ENCODE peak calls at places on chromosomes 12 and 14, in six cellular contexts. L is activated naive CD4-positive, alpha-beta T cell treated with anti-CD3 and anti-CD28 coated beads, Interleukin-2, amount 10 ng/mL, durations not matched to agents 7 days and 5 days; Q is stimulated activated CD4-positive, alpha-beta T cell treated with anti-CD3 and anti-CD28 coated beads, TNF-alpha, amount 100 ng/mL, for 48 hours; R is NCI-H1092 treated with DMSO at 0.1 percent for 48 hours; C is GM23338; V is LoVo. B is an unnamed sample.

GRCh38 chr12:4268549-4269181 is 4.9 kb upstream of the CCND2 start:
- DNase-seq in V (no peak), Q (no peak), R (peak; percentile 45), L (peak; percentile 51), C (no peak), B (no peak)

GRCh38 chr12:94445662-94446061 is 14.0 kb downstream of the CEP83 start:
- DNase-seq in C (no peak), V (peak; percentile 71), Q (no peak), L (no peak), R (no peak), B (no peak)

GRCh38 chr14:101743701-101744100 is 17.8 kb upstream of the PPP2R5C start:
- DNase-seq in R (no peak), V (no peak), C (no peak), Q (no peak), L (no peak), B (no peak)

GRCh38 chr14:55354500-55354899 is 57.1 kb downstream of the ATG14 start:
- DNase-seq in Q (peak; percentile 45), C (peak; percentile 89), V (peak; percentile 23), L (peak; percentile 76), R (peak; percentile 72), B (peak; percentile 65)

GRCh38 chr14:63286071-63286470 is 32.7 kb downstream of the GPHB5 start:
- DNase-seq in R (peak; percentile 91), Q (no peak), C (no peak), V (no peak), L (no peak), B (no peak)

GRCh38 chr12:107145397-107145796 is 52.0 kb upstream of the CRY1 start:
- DNase-seq in C (no peak), V (no peak), L (no peak), R (no peak), Q (no peak), B (no peak)

GRCh38 chr14:100731011-100731670 is 4.4 kb downstream of the DLK1 start:
- DNase-seq in C (no peak), V (no peak), R (no peak), Q (no peak), L (no peak), B (no peak)

GRCh38 chr12:78870539-78870938 is 6.0 kb downstream of the SYT1 start:
- DNase-seq in V (no peak), L (no peak), R (no peak), Q (no peak), C (peak; percentile 39), B (no peak)

GRCh38 chr14:96079066-96079465 is 39.9 kb downstream of the C14orf132 start:
- DNase-seq in R (no peak), C (no peak), V (no peak), L (no peak), Q (no peak), B (no peak)

GRCh38 chr14:23953464-23954278 is at the start of gene DHRS4:
- DNase-seq in Q (peak; percentile 82), C (peak; percentile 86), L (peak; percentile 92), V (peak; percentile 83), R (peak; percentile 90), B (peak; percentile 84)

GRCh38 chr14:99768381-99768780 is 24.8 kb upstream of the EML1 start:
- DNase-seq in V (no peak), L (no peak), Q (no peak), C (no peak), R (no peak), B (no peak)

GRCh38 chr12:13046914-13047472 is 2.8 kb downstream of the FAM234B start:
- DNase-seq in Q (no peak), R (no peak), V (peak; percentile 14), C (no peak), L (no peak), B (no peak)

GRCh38 chr14:76784266-76784874 is 23.1 kb downstream of the VASH1 start:
- DNase-seq in R (no peak), C (no peak), V (no peak), L (no peak), Q (no peak), B (no peak)

GRCh38 chr12:75437564-75437963 is 43.0 kb upstream of the GLIPR1 start:
- DNase-seq in L (peak; percentile 29), C (no peak), R (no peak), V (no peak), Q (no peak), B (no peak)

GRCh38 chr12:49623142-49623899 is at the start of gene PRPF40B:
- DNase-seq in V (peak; percentile 89), Q (peak; percentile 81), C (peak; percentile 90), L (peak; percentile 89), R (peak; percentile 68), B (peak; percentile 81)

GRCh38 chr14:61837336-61838229 is 75.4 kb downstream of the SNAPC1 start:
- DNase-seq in L (peak; percentile 84), C (peak; percentile 87), R (peak; percentile 77), Q (peak; percentile 69), V (peak; percentile 77), B (peak; percentile 84)

GRCh38 chr12:113955109-113955970 is 10.8 kb downstream of the RBM19 start:
- DNase-seq in R (peak; percentile 7), Q (no peak), L (no peak), C (peak; percentile 69), V (peak; percentile 16), B (peak; percentile 81)

GRCh38 chr14:60812987-60813386 is 78.4 kb downstream of the MNAT1 start:
- DNase-seq in C (no peak), Q (no peak), L (no peak), R (no peak), V (no peak), B (no peak)

GRCh38 chr14:96078687-96079016 is 39.5 kb downstream of the C14orf132 start:
- DNase-seq in C (no peak), L (no peak), Q (no peak), R (no peak), V (no peak), B (no peak)

GRCh38 chr14:91649930-91650329 is 82.0 kb downstream of the CATSPERB start:
- DNase-seq in R (no peak), Q (no peak), V (peak; percentile 48), C (peak; percentile 51), L (peak; percentile 24), B (peak; percentile 41)

GRCh38 chr14:48398675-48399282 is 723.4 kb upstream of the MDGA2 start:
- DNase-seq in R (peak; percentile 45), L (no peak), V (peak; percentile 39), C (peak; percentile 88), Q (no peak), B (peak; percentile 6)

GRCh38 chr12:82817368-82817767 is 130.7 kb downstream of the TMTC2 start:
- DNase-seq in R (no peak), L (no peak), V (no peak), Q (no peak), C (no peak), B (no peak)

GRCh38 chr12:1171657-1172056 is 180.6 kb downstream of the ERC1 start:
- DNase-seq in V (peak; percentile 12), L (no peak), Q (no peak), C (no peak), R (peak; percentile 86), B (peak; percentile 2)

GRCh38 chr14:75905505-75905904 is 76.3 kb downstream of the TGFB3 start:
- DNase-seq in C (no peak), R (no peak), Q (no peak), V (no peak), L (no peak), B (peak; percentile 2)

GRCh38 chr14:61476737-61477410 is 155.5 kb downstream of the PRKCH start:
- DNase-seq in C (no peak), R (no peak), L (peak; percentile 78), V (no peak), Q (no peak), B (peak; percentile 57)

GRCh38 chr12:123115409-123116111 is 35.3 kb downstream of the PITPNM2 start:
- DNase-seq in C (no peak), V (no peak), R (no peak), Q (no peak), L (no peak), B (no peak)

GRCh38 chr12:105523164-105524057 is 192.9 kb downstream of the C12orf75 start:
- DNase-seq in C (peak; percentile 21), R (no peak), V (no peak), L (no peak), Q (no peak), B (no peak)

GRCh38 chr14:95514131-95515079 is 2.0 kb downstream of the SYNE3 start:
- DNase-seq in L (peak; percentile 13), C (peak; percentile 59), Q (no peak), R (peak; percentile 14), V (no peak), B (no peak)

GRCh38 chr12:49131973-49132461 is 822 bp upstream of the TUBA1B start:
- DNase-seq in Q (no peak), L (no peak), C (no peak), R (peak; percentile 62), V (no peak), B (no peak)

GRCh38 chr14:35342160-35343010 is 50.2 kb downstream of the PSMA6 start:
- DNase-seq in L (no peak), Q (no peak), V (no peak), R (peak; percentile 67), C (no peak), B (no peak)

GRCh38 chr12:51323966-51324895 is at the start of gene BIN2:
- DNase-seq in R (no peak), V (no peak), Q (peak; percentile 54), L (peak; percentile 86), C (no peak), B (no peak)

B was measured in Calu3.